ENCODE peak calls at places on chromosome 21, in seven cellular contexts. E, T, J, W, Y, K and N are unnamed samples.

GRCh38 chr21:22813201-22813600 is 1815.0 kb downstream of the NCAM2 start:
- DNase-seq in T (no peak), J (no peak), E (no peak), Y (no peak), W (no peak), K (no peak), N (no peak)

GRCh38 chr21:19853709-19854575 is 1144.3 kb upstream of the NCAM2 start:
- DNase-seq in J (no peak), E (no peak), T (no peak), W (no peak), K (no peak), Y (no peak), N (no peak)

GRCh38 chr21:34967509-34968289 is 81.4 kb downstream of the RUNX1 start:
- DNase-seq in J (peak; percentile 88), T (no peak), W (no peak), K (no peak), E (no peak), Y (no peak), N (no peak)

GRCh38 chr21:37878946-37879660 is 37.2 kb downstream of the KCNJ6 start:
- DNase-seq in K (no peak), Y (no peak), E (no peak), J (peak; percentile 88), W (no peak), T (no peak), N (no peak)

GRCh38 chr21:32426592-32427051 is 14.1 kb downstream of the EVA1C start:
- DNase-seq in Y (peak; percentile 76), K (no peak), E (no peak), J (peak; percentile 86), T (no peak), W (no peak), N (no peak)

GRCh38 chr21:34808569-34809204 is 139.9 kb downstream of the CLIC6 start:
- DNase-seq in W (no peak), K (no peak), J (no peak), Y (peak; percentile 82), E (no peak), T (no peak), N (no peak)

GRCh38 chr21:14054682-14055081 is 156.1 kb downstream of the LIPI start:
- DNase-seq in T (no peak), E (no peak), J (no peak), Y (no peak), W (no peak), K (no peak), N (no peak)

GRCh38 chr21:18387994-18388393 is 15.6 kb downstream of the TMPRSS15 start:
- DNase-seq in E (no peak), T (no peak), W (no peak), Y (no peak), J (no peak), K (no peak), N (no peak)

GRCh38 chr21:22536511-22536910 is 1538.3 kb downstream of the NCAM2 start:
- DNase-seq in T (no peak), E (no peak), J (peak; percentile 81), K (no peak), W (no peak), Y (no peak), N (no peak)

GRCh38 chr21:35528109-35529042 is 479.3 kb upstream of the RUNX1 start:
- DNase-seq in Y (no peak), W (peak; percentile 9), J (no peak), E (no peak), K (peak; percentile 23), T (no peak), N (peak; percentile 15)

DNA sequence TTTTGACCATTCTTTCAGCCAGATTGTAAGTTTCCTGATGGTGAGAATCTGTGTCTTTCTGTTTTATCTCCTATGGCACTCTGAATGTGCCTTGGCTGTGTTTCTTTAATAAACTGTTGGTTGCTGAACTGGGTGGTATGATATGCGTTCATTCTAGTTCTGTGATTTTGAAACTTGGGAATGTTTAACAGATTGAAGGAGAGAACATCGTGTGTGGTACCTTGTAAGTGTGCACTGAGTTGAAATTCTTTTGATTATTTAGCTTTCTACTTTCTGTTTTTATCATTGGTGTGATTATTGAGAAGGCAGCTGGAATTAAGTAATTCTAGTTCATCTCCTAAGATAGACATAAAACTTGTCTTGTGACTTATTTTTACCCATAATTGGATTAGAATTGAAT is 4.6 kb downstream of the BACH1 start:
- DNase-seq in T (no peak), E (no peak), W (no peak), J (no peak), K (no peak), Y (no peak), N (no peak)
- H3K4me1 ChIP-seq in T (peaks cover 19% of the 10 kb centered on the region), E (peaks cover 72% of the 10 kb centered on the region), W (peaks cover 50% of the 10 kb centered on the region), J (peaks cover 36% of the 10 kb centered on the region), K (peaks cover 73% of the 10 kb centered on the region), Y (peaks cover 68% of the 10 kb centered on the region), N (peaks cover 95% of the 10 kb centered on the region)

GRCh38 chr21:28426545-28426944 is 566.1 kb downstream of the LTN1 start:
- DNase-seq in T (no peak), Y (no peak), J (no peak), K (no peak), E (no peak), W (no peak), N (no peak)
- H3K27ac ChIP-seq in T (no peak overlapping the region), Y (peak overlapping the region; percentile 59), J (no peak overlapping the region), K (no peak overlapping the region), E (no peak overlapping the region), W (no peak overlapping the region), N (no peak overlapping the region)

DNA sequence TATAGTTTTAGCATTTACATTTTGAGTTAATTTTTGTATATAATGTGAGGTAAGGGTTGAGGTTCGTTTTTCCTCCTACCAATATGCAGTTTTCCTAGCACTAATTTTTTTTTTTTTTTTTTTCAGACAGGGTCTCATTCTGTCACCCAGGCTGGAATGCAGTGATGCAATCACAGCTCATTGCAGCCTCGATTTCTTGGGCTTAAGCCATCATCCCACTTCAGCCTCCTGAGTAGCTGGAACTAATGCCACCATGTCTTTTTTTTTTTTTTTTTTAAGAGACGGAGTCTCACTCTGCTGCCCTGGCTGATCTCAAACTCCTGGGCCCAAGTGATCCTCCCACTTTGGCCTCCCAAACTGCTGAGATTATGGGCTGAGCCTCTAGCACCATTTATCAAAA is 2.5 kb upstream of the UBASH3A start:
- DNase-seq in Y (no peak), W (no peak), T (no peak), E (no peak), J (no peak), K (no peak), N (no peak)
- H3K27me3 ChIP-seq in Y (peaks cover 2% of the 10 kb centered on the region), W (no peaks in the 10 kb centered on the region), T (no peaks in the 10 kb centered on the region), E (no peaks in the 10 kb centered on the region), J (no peaks in the 10 kb centered on the region), K (no peaks in the 10 kb centered on the region), N (peaks cover 15% of the 10 kb centered on the region)

GRCh38 chr21:45200596-45201296 is 86.9 kb downstream of the POFUT2 start:
- DNase-seq in Y (no peak), K (no peak), T (no peak), E (no peak), W (no peak), J (no peak), N (no peak)
- H3K4me1 ChIP-seq in Y (no peaks in the 10 kb centered on the region), K (no peaks in the 10 kb centered on the region), T (no peaks in the 10 kb centered on the region), E (no peaks in the 10 kb centered on the region), W (no peaks in the 10 kb centered on the region), J (no peaks in the 10 kb centered on the region), N (no peaks in the 10 kb centered on the region)

GRCh38 chr21:15850645-15851044 is 120.9 kb downstream of the USP25 start:
- DNase-seq in W (no peak), E (no peak), K (no peak), J (peak; percentile 78), T (no peak), Y (no peak), N (no peak)
- H3K27ac ChIP-seq in W (no peak overlapping the region), E (no peak overlapping the region), K (no peak overlapping the region), J (no peak overlapping the region), T (no peak overlapping the region), Y (no peak overlapping the region), N (no peak overlapping the region)